ENCODE peak calls at places on chromosomes 2 and 18, in ten cellular contexts. V is activated naive CD4-positive, alpha-beta T cell treated with anti-CD3 and anti-CD28 coated beads, Interleukin-2, amount 10 ng/mL, durations not matched to agents 7 days and 5 days; M is MM.1S; S is anterior cingulate cortex; R is occipital lobe; I is NCI-H1092 treated with DMSO at 0.1 percent for 48 hours; T is fibroblast of lung; E is HEK293T; P is osteocyte; F is astrocyte of the spinal cord. X is an unnamed sample.

GRCh38 chr2:37243435-37243834 is 12.0 kb downstream of the NDUFAF7 start:
- DNase-seq in V (no peak), S (no peak), R (no peak), P (no peak), M (no peak), T (no peak), F (no peak), E (no peak), I (no peak), X (no peak)

GRCh38 chr2:219908538-219908937 is 281.1 kb downstream of the SLC4A3 start:
- DNase-seq in T (no peak), R (no peak), E (no peak), P (no peak), S (no peak), F (no peak), V (no peak), I (no peak), M (no peak), X (no peak)

GRCh38 chr2:118689033-118689432 is 158.4 kb downstream of the EN1 start:
- DNase-seq in M (no peak), F (no peak), S (no peak), R (no peak), E (no peak), I (no peak), T (no peak), P (no peak), V (no peak), X (no peak)

GRCh38 chr2:16509042-16509441 is 156.6 kb downstream of the CYRIA start:
- DNase-seq in P (no peak), T (no peak), R (no peak), M (no peak), V (no peak), I (no peak), E (no peak), F (no peak), S (no peak), X (no peak)

GRCh38 chr18:9609190-9609589 is 5.2 kb downstream of the PPP4R1 start:
- DNase-seq in I (no peak), V (no peak), P (no peak), E (no peak), F (no peak), R (no peak), T (no peak), M (no peak), S (no peak), X (no peak)

GRCh38 chr2:218081063-218081462 is 12.0 kb downstream of the RUFY4 start:
- DNase-seq in T (no peak), S (no peak), E (no peak), V (no peak), M (peak; percentile 53), P (peak; percentile 48), I (no peak), R (no peak), F (no peak), X (no peak)

GRCh38 chr2:64013053-64013452 is 6.2 kb downstream of the VPS54 start:
- DNase-seq in R (no peak), S (no peak), E (no peak), T (no peak), V (no peak), P (no peak), F (no peak), M (no peak), I (no peak), X (no peak)

GRCh38 chr2:211690736-211691135 is 847.9 kb downstream of the ERBB4 start:
- DNase-seq in S (no peak), I (no peak), F (no peak), V (no peak), M (no peak), T (no peak), R (no peak), E (no peak), P (no peak), X (no peak)

GRCh38 chr2:100741880-100742814 is 77.8 kb upstream of the NPAS2 start:
- DNase-seq in E (no peak), S (no peak), V (no peak), I (no peak), M (no peak), R (no peak), T (peak; percentile 99), F (peak; percentile 97), P (no peak), X (peak; percentile 85)

GRCh38 chr2:56474412-56475158 is 290.8 kb downstream of the CCDC85A start:
- DNase-seq in F (no peak), S (no peak), P (no peak), T (peak; percentile 52), M (no peak), E (peak; percentile 41), I (peak; percentile 88), V (no peak), R (no peak), X (peak; percentile 59)

GRCh38 chr2:65130440-65131175 is 702 bp upstream of the RAB1A start:
- DNase-seq in F (no peak), V (no peak), E (no peak), P (no peak), M (no peak), T (no peak), R (no peak), S (no peak), I (peak; percentile 63), X (peak; percentile 56)

GRCh38 chr2:74548919-74549684 is 4.6 kb downstream of the LOXL3 start:
- DNase-seq in F (peak; percentile 32), V (peak; percentile 43), I (peak; percentile 22), R (no peak), E (peak; percentile 68), M (no peak), S (no peak), P (no peak), T (peak; percentile 60), X (no peak)

GRCh38 chr2:199463708-199464613 is 6.2 kb upstream of the SATB2 start:
- DNase-seq in P (no peak), I (no peak), R (peak; percentile 17), F (no peak), E (no peak), V (no peak), T (no peak), S (no peak), M (no peak), X (no peak)

GRCh38 chr2:196729418-196729817 is 70.1 kb downstream of the GTF3C3 start:
- DNase-seq in T (no peak), P (no peak), S (no peak), M (no peak), F (no peak), R (no peak), V (no peak), E (no peak), I (no peak), X (no peak)

GRCh38 chr2:105812180-105813044 is 67.7 kb downstream of the NCK2 start:
- DNase-seq in R (no peak), F (peak; percentile 88), E (no peak), M (peak; percentile 89), S (peak; percentile 39), P (no peak), V (no peak), I (peak; percentile 16), T (peak; percentile 96), X (peak; percentile 38)

GRCh38 chr2:121965666-121966065 is 210.2 kb downstream of the TSN start:
- DNase-seq in R (no peak), S (no peak), M (no peak), V (no peak), T (no peak), I (no peak), P (no peak), F (no peak), E (no peak), X (no peak)

GRCh38 chr2:159891917-159892691 is 94.1 kb upstream of the CD302 start:
- DNase-seq in R (no peak), M (peak; percentile 14), S (no peak), F (peak; percentile 65), I (no peak), T (peak; percentile 88), E (no peak), V (no peak), P (no peak), X (peak; percentile 71)

GRCh38 chr2:127560929-127561275 is 25.4 kb downstream of the MYO7B start:
- DNase-seq in M (no peak), F (peak; percentile 10), P (peak; percentile 11), V (no peak), S (no peak), E (no peak), T (no peak), I (no peak), R (no peak), X (no peak)

GRCh38 chr18:44796505-44797198 is 116.0 kb downstream of the SETBP1 start:
- DNase-seq in S (no peak), E (no peak), P (no peak), R (no peak), F (no peak), M (no peak), V (no peak), I (no peak), T (no peak), X (no peak)

X was measured in A172.